ENCODE peak calls at places on chromosomes 4 and X, in eight cellular contexts. One of them, this sample, is unnamed.
A peak's percentile ranks its signal among the peaks of the same experiment; 100 is the strongest.

GRCh38 chr4:20618729-20619128 is 81.5 kb upstream of the PACRGL start:
- DNase-seq in ascending aorta: no peak
- DNase-seq in cardiac muscle cell: peak; percentile 5
- DNase-seq in sigmoid colon: no peak
- DNase-seq in nephron progenitor cell: peak; percentile 6
- DNase-seq in anterior cingulate cortex: no peak
- DNase-seq in T-helper 1 cell: no peak
- DNase-seq in nucleus accumbens: no peak
- DNase-seq in this sample: no peak

GRCh38 chrX:45524296-45524695 is 323.6 kb upstream of the DIPK2B start:
- DNase-seq in ascending aorta: no peak
- DNase-seq in cardiac muscle cell: no peak
- DNase-seq in sigmoid colon: no peak
- DNase-seq in nephron progenitor cell: no peak
- DNase-seq in anterior cingulate cortex: no peak
- DNase-seq in T-helper 1 cell: no peak
- DNase-seq in nucleus accumbens: no peak
- DNase-seq in this sample: no peak

GRCh38 chrX:10166731-10167149 is 10.0 kb downstream of the CLCN4 start:
- DNase-seq in ascending aorta: no peak
- DNase-seq in cardiac muscle cell: no peak
- DNase-seq in sigmoid colon: no peak
- DNase-seq in nephron progenitor cell: no peak
- DNase-seq in anterior cingulate cortex: no peak
- DNase-seq in T-helper 1 cell: no peak
- DNase-seq in nucleus accumbens: no peak
- DNase-seq in this sample: no peak

GRCh38 chr4:76987153-76987562 is 37.6 kb downstream of the SEPTIN11 start:
- DNase-seq in ascending aorta: no peak
- DNase-seq in cardiac muscle cell: no peak
- DNase-seq in sigmoid colon: peak; percentile 80
- DNase-seq in nephron progenitor cell: no peak
- DNase-seq in anterior cingulate cortex: no peak
- DNase-seq in T-helper 1 cell: no peak
- DNase-seq in nucleus accumbens: no peak
- DNase-seq in this sample: no peak

GRCh38 chr4:14222630-14223029 is 595.1 kb upstream of the BOD1L1 start:
- DNase-seq in ascending aorta: no peak
- DNase-seq in cardiac muscle cell: no peak
- DNase-seq in sigmoid colon: no peak
- DNase-seq in nephron progenitor cell: no peak
- DNase-seq in anterior cingulate cortex: no peak
- DNase-seq in T-helper 1 cell: no peak
- DNase-seq in nucleus accumbens: no peak
- DNase-seq in this sample: no peak

GRCh38 chrX:154014429-154015380 is 5.0 kb downstream of the IRAK1 start:
- DNase-seq in ascending aorta: no peak
- DNase-seq in cardiac muscle cell: no peak
- DNase-seq in sigmoid colon: no peak
- DNase-seq in nephron progenitor cell: no peak
- DNase-seq in anterior cingulate cortex: no peak
- DNase-seq in T-helper 1 cell: no peak
- DNase-seq in nucleus accumbens: no peak
- DNase-seq in this sample: no peak

GRCh38 chrX:22300130-22300529 is 27.4 kb downstream of the CBLL2 start:
- DNase-seq in ascending aorta: no peak
- DNase-seq in cardiac muscle cell: peak; percentile 91
- DNase-seq in sigmoid colon: peak; percentile 65
- DNase-seq in nephron progenitor cell: no peak
- DNase-seq in anterior cingulate cortex: no peak
- DNase-seq in T-helper 1 cell: no peak
- DNase-seq in nucleus accumbens: no peak
- DNase-seq in this sample: no peak

GRCh38 chrX:39903343-39903742 is 194.4 kb downstream of the BCOR start:
- DNase-seq in ascending aorta: no peak
- DNase-seq in cardiac muscle cell: no peak
- DNase-seq in sigmoid colon: no peak
- DNase-seq in nephron progenitor cell: no peak
- DNase-seq in anterior cingulate cortex: no peak
- DNase-seq in T-helper 1 cell: no peak
- DNase-seq in nucleus accumbens: no peak
- DNase-seq in this sample: no peak

GRCh38 chr4:176123710-176124407 is 58.2 kb downstream of the WDR17 start:
- DNase-seq in ascending aorta: no peak
- DNase-seq in cardiac muscle cell: peak; percentile 25
- DNase-seq in sigmoid colon: no peak
- DNase-seq in nephron progenitor cell: peak; percentile 27
- DNase-seq in anterior cingulate cortex: no peak
- DNase-seq in T-helper 1 cell: no peak
- DNase-seq in nucleus accumbens: no peak
- DNase-seq in this sample: peak; percentile 46

GRCh38 chr4:113967687-113968086 is 11.8 kb downstream of the ARSJ start:
- DNase-seq in ascending aorta: no peak
- DNase-seq in cardiac muscle cell: no peak
- DNase-seq in sigmoid colon: no peak
- DNase-seq in nephron progenitor cell: no peak
- DNase-seq in anterior cingulate cortex: no peak
- DNase-seq in T-helper 1 cell: no peak
- DNase-seq in nucleus accumbens: no peak
- DNase-seq in this sample: no peak

GRCh38 chr4:1403591-1404572 is 2.4 kb downstream of the NKX1-1 start:
- DNase-seq in ascending aorta: peak; percentile 48
- DNase-seq in cardiac muscle cell: no peak
- DNase-seq in sigmoid colon: peak; percentile 55
- DNase-seq in nephron progenitor cell: peak; percentile 45
- DNase-seq in anterior cingulate cortex: no peak
- DNase-seq in T-helper 1 cell: no peak
- DNase-seq in nucleus accumbens: no peak
- DNase-seq in this sample: no peak

GRCh38 chr4:44722001-44722400 is 4.4 kb downstream of the GNPDA2 start:
- DNase-seq in ascending aorta: no peak
- DNase-seq in cardiac muscle cell: no peak
- DNase-seq in sigmoid colon: no peak
- DNase-seq in nephron progenitor cell: no peak
- DNase-seq in anterior cingulate cortex: no peak
- DNase-seq in T-helper 1 cell: no peak
- DNase-seq in nucleus accumbens: no peak
- DNase-seq in this sample: no peak

GRCh38 chr4:83011779-83012630 is 1.4 kb upstream of the LIN54 start:
- DNase-seq in ascending aorta: peak; percentile 71
- DNase-seq in cardiac muscle cell: peak; percentile 59
- DNase-seq in sigmoid colon: peak; percentile 71
- DNase-seq in nephron progenitor cell: peak; percentile 55
- DNase-seq in anterior cingulate cortex: no peak
- DNase-seq in T-helper 1 cell: no peak
- DNase-seq in nucleus accumbens: no peak
- DNase-seq in this sample: no peak

GRCh38 chr4:171759274-171759673 is 53.9 kb upstream of the GALNTL6 start:
- DNase-seq in ascending aorta: no peak
- DNase-seq in cardiac muscle cell: no peak
- DNase-seq in sigmoid colon: no peak
- DNase-seq in nephron progenitor cell: no peak
- DNase-seq in anterior cingulate cortex: no peak
- DNase-seq in T-helper 1 cell: no peak
- DNase-seq in nucleus accumbens: no peak
- DNase-seq in this sample: no peak

GRCh38 chr4:15668566-15669435 is 12.8 kb upstream of the FAM200B start:
- DNase-seq in ascending aorta: no peak
- DNase-seq in cardiac muscle cell: no peak
- DNase-seq in sigmoid colon: no peak
- DNase-seq in nephron progenitor cell: no peak
- DNase-seq in anterior cingulate cortex: no peak
- DNase-seq in T-helper 1 cell: no peak
- DNase-seq in nucleus accumbens: no peak
- DNase-seq in this sample: no peak

GRCh38 chrX:74540635-74541249 is 73.7 kb downstream of the RLIM start:
- DNase-seq in ascending aorta: no peak
- DNase-seq in cardiac muscle cell: no peak
- DNase-seq in sigmoid colon: no peak
- DNase-seq in nephron progenitor cell: no peak
- DNase-seq in anterior cingulate cortex: no peak
- DNase-seq in T-helper 1 cell: no peak
- DNase-seq in nucleus accumbens: no peak
- DNase-seq in this sample: peak; percentile 87

GRCh38 chrX:120517936-120518335 is 42.8 kb downstream of the CUL4B start:
- DNase-seq in ascending aorta: no peak
- DNase-seq in cardiac muscle cell: no peak
- DNase-seq in sigmoid colon: no peak
- DNase-seq in nephron progenitor cell: no peak
- DNase-seq in anterior cingulate cortex: no peak
- DNase-seq in T-helper 1 cell: no peak
- DNase-seq in nucleus accumbens: no peak
- DNase-seq in this sample: peak; percentile 37

GRCh38 chr4:123579961-123580360 is 183.4 kb downstream of the SPRY1 start:
- DNase-seq in ascending aorta: no peak
- DNase-seq in cardiac muscle cell: no peak
- DNase-seq in sigmoid colon: no peak
- DNase-seq in nephron progenitor cell: no peak
- DNase-seq in anterior cingulate cortex: no peak
- DNase-seq in T-helper 1 cell: no peak
- DNase-seq in nucleus accumbens: no peak
- DNase-seq in this sample: no peak

GRCh38 chr4:89492476-89493110 is 185.0 kb upstream of the GPRIN3 start:
- DNase-seq in ascending aorta: no peak
- DNase-seq in cardiac muscle cell: no peak
- DNase-seq in sigmoid colon: no peak
- DNase-seq in nephron progenitor cell: no peak
- DNase-seq in anterior cingulate cortex: no peak
- DNase-seq in T-helper 1 cell: no peak
- DNase-seq in nucleus accumbens: no peak
- DNase-seq in this sample: no peak

GRCh38 chrX:39309018-39309620 is 507.9 kb downstream of the MID1IP1 start:
- DNase-seq in ascending aorta: no peak
- DNase-seq in cardiac muscle cell: no peak
- DNase-seq in sigmoid colon: no peak
- DNase-seq in nephron progenitor cell: no peak
- DNase-seq in anterior cingulate cortex: no peak
- DNase-seq in T-helper 1 cell: peak; percentile 16
- DNase-seq in nucleus accumbens: no peak
- DNase-seq in this sample: no peak

GRCh38 chrX:30741545-30741944 is 88.3 kb downstream of the GK start:
- DNase-seq in ascending aorta: no peak
- DNase-seq in cardiac muscle cell: no peak
- DNase-seq in sigmoid colon: no peak
- DNase-seq in nephron progenitor cell: no peak
- DNase-seq in anterior cingulate cortex: no peak
- DNase-seq in T-helper 1 cell: no peak
- DNase-seq in nucleus accumbens: no peak
- DNase-seq in this sample: peak; percentile 52

GRCh38 chr4:80184791-80185756 is 12.2 kb upstream of the PRDM8 start:
- DNase-seq in ascending aorta: no peak
- DNase-seq in cardiac muscle cell: peak; percentile 13
- DNase-seq in sigmoid colon: peak; percentile 76
- DNase-seq in nephron progenitor cell: no peak
- DNase-seq in anterior cingulate cortex: no peak
- DNase-seq in T-helper 1 cell: no peak
- DNase-seq in nucleus accumbens: no peak
- DNase-seq in this sample: no peak